ENCODE peak calls at places on chromosomes 1 and 21, in four cellular contexts. One of them, this sample, is unnamed.

GRCh38 chr1:63773815-63774616 is at the start of gene ROR1:
- DNase-seq in keratinocyte: no peak
- DNase-seq in ovary: peak; percentile 83
- DNase-seq in adrenal gland: peak; percentile 81
- DNase-seq in this sample: peak; percentile 87

GRCh38 chr1:156486421-156487344 is 13.9 kb downstream of the MEF2D start:
- DNase-seq in ovary: no peak
- DNase-seq in adrenal gland: no peak
- DNase-seq in keratinocyte: no peak
- DNase-seq in this sample: no peak

GRCh38 chr21:30718239-30718909 is at the start of gene KRTAP21-3:
- DNase-seq in ovary: no peak
- DNase-seq in keratinocyte: peak; percentile 69
- DNase-seq in adrenal gland: no peak
- DNase-seq in this sample: no peak

GRCh38 chr1:109877320-109877771 is 33.3 kb upstream of the CSF1 start:
- DNase-seq in keratinocyte: no peak
- DNase-seq in ovary: peak; percentile 67
- DNase-seq in adrenal gland: peak; percentile 61
- DNase-seq in this sample: no peak

GRCh38 chr1:92709738-92710137 is 75.2 kb downstream of the EVI5 start:
- DNase-seq in keratinocyte: no peak
- DNase-seq in adrenal gland: peak; percentile 48
- DNase-seq in ovary: no peak
- DNase-seq in this sample: no peak

GRCh38 chr1:14954210-14954609 is 199.3 kb upstream of the TMEM51 start:
- DNase-seq in keratinocyte: no peak
- DNase-seq in ovary: no peak
- DNase-seq in adrenal gland: no peak
- DNase-seq in this sample: no peak

GRCh38 chr1:74629283-74629682 is 44.3 kb downstream of the ERICH3 start:
- DNase-seq in adrenal gland: no peak
- DNase-seq in keratinocyte: no peak
- DNase-seq in ovary: no peak
- DNase-seq in this sample: no peak

GRCh38 chr1:205812271-205812877 is 624 bp downstream of the SLC41A1 start:
- DNase-seq in keratinocyte: no peak
- DNase-seq in ovary: peak; percentile 60
- DNase-seq in adrenal gland: no peak
- DNase-seq in this sample: no peak

GRCh38 chr1:215143497-215143896 is 61.0 kb downstream of the KCNK2 start:
- DNase-seq in adrenal gland: no peak
- DNase-seq in keratinocyte: no peak
- DNase-seq in ovary: no peak
- DNase-seq in this sample: no peak

GRCh38 chr1:216325946-216326345 is 97.3 kb downstream of the USH2A start:
- DNase-seq in ovary: no peak
- DNase-seq in keratinocyte: peak; percentile 23
- DNase-seq in adrenal gland: peak; percentile 36
- DNase-seq in this sample: no peak

GRCh38 chr1:229229721-229230135 is 41.2 kb upstream of the RAB4A start:
- DNase-seq in keratinocyte: no peak
- DNase-seq in ovary: peak; percentile 56
- DNase-seq in adrenal gland: peak; percentile 87
- DNase-seq in this sample: peak; percentile 45

GRCh38 chr1:227416156-227416865 is 98.0 kb upstream of the CDC42BPA start:
- DNase-seq in ovary: no peak
- DNase-seq in adrenal gland: no peak
- DNase-seq in keratinocyte: no peak
- DNase-seq in this sample: no peak

GRCh38 chr1:173527151-173527826 is 50.2 kb downstream of the PRDX6 start:
- DNase-seq in adrenal gland: peak; percentile 61
- DNase-seq in ovary: no peak
- DNase-seq in keratinocyte: no peak
- DNase-seq in this sample: no peak

DNA sequence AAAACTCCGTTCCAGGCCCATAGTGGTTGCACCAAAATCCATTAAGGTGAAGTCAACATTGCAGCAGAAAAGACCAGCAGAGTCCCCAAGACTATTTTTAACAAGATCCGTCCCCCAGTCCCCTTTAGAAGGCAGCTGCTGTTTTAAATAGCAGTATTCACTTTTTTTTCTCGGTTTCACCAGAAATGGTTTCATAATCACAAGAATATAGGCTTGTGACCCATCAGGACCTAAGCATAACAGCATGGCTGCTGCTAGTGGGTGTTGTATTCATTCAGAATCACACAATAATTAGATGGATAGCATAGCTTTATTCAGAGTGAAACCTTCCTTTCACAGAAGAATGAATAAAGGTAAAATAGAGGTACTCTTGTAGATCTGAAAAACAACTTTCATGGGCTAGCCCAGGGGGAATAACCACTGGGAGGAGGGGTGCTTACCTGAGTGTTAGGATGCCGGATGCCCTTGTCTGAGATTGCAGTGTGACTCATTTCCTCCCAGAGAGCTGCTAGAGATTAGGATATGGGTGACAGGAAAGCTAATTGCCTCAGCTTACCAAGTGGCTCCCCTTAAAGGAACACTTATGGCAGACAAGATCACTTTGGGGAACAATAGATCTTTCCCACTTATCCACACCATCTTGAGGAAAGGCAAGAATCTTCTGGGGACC is 35.0 kb downstream of the ACKR1 start:
- DNase-seq in keratinocyte: no peak
- DNase-seq in ovary: no peak
- DNase-seq in adrenal gland: no peak
- DNase-seq in this sample: no peak
- H3K4me3 ChIP-seq in keratinocyte: no peak overlapping the region
- H3K4me3 ChIP-seq in ovary: no peak overlapping the region
- H3K4me3 ChIP-seq in adrenal gland: no peak overlapping the region
- H3K4me3 ChIP-seq in this sample: no peak overlapping the region

GRCh38 chr1:33256335-33256700 is at the start of gene ZNF362:
- DNase-seq in ovary: peak; percentile 68
- DNase-seq in adrenal gland: peak; percentile 55
- DNase-seq in keratinocyte: no peak
- DNase-seq in this sample: peak; percentile 52
- H3K27ac ChIP-seq in ovary: peak within 1 kb of the TSS; percentile 77
- H3K27ac ChIP-seq in adrenal gland: peak within 1 kb of the TSS; percentile 95
- H3K27ac ChIP-seq in keratinocyte: peak within 1 kb of the TSS; percentile 74
- H3K27ac ChIP-seq in this sample: peak within 1 kb of the TSS; percentile 68

GRCh38 chr1:185520188-185520935 is 203.3 kb upstream of the IVNS1ABP start:
- DNase-seq in ovary: no peak
- DNase-seq in adrenal gland: no peak
- DNase-seq in keratinocyte: peak; percentile 83
- DNase-seq in this sample: no peak
- H3K9me3 ChIP-seq in ovary: no peaks in the 10 kb centered on the region
- H3K9me3 ChIP-seq in adrenal gland: no peaks in the 10 kb centered on the region
- H3K9me3 ChIP-seq in keratinocyte: peaks cover 2% of the 10 kb centered on the region
- H3K9me3 ChIP-seq in this sample: no peaks in the 10 kb centered on the region

DNA sequence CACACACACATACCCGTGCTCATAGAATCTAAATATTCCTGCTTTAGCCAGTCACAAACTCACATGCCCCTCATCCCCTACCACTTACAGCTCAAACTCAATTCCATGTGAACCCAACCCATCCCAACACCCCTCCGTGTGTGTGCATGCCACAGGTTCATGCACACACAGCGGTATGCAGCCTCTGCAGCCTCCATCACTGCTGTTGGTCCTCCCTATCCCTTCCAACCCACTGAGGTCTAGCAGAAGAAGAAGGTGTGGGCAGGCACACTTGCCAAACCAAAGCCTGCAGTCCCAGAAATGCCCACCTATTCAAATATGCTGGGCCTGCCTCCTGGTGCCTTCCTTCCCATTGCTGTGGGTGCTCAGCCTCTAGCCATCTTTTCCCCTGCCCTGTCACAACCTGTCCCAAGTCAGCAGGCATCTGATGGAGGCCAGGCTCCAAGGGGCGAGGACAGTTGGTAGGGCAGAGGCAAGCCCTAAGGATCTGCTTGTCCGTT is 26.2 kb downstream of the SLC2A1 start:
- DNase-seq in keratinocyte: no peak
- DNase-seq in ovary: no peak
- DNase-seq in adrenal gland: no peak
- DNase-seq in this sample: no peak
- H3K4me3 ChIP-seq in keratinocyte: no peak overlapping the region
- H3K4me3 ChIP-seq in ovary: no peak overlapping the region
- H3K4me3 ChIP-seq in adrenal gland: no peak overlapping the region
- H3K4me3 ChIP-seq in this sample: no peak overlapping the region

GRCh38 chr21:33658919-33659318 is 16.6 kb downstream of the ITSN1 start:
- DNase-seq in keratinocyte: no peak
- DNase-seq in ovary: no peak
- DNase-seq in adrenal gland: no peak
- DNase-seq in this sample: no peak

GRCh38 chr21:33654412-33654811 is 12.1 kb downstream of the ITSN1 start:
- DNase-seq in adrenal gland: no peak
- DNase-seq in ovary: no peak
- DNase-seq in keratinocyte: no peak
- DNase-seq in this sample: peak; percentile 42

GRCh38 chr21:33659550-33659949 is 17.2 kb downstream of the ITSN1 start:
- DNase-seq in ovary: no peak
- DNase-seq in adrenal gland: no peak
- DNase-seq in keratinocyte: no peak
- DNase-seq in this sample: peak; percentile 50

GRCh38 chr21:33655591-33656221 is 13.4 kb downstream of the ITSN1 start:
- DNase-seq in ovary: no peak
- DNase-seq in keratinocyte: peak; percentile 95
- DNase-seq in adrenal gland: peak; percentile 76
- DNase-seq in this sample: peak; percentile 93

GRCh38 chr21:33657124-33657842 is 15.0 kb downstream of the ITSN1 start:
- DNase-seq in adrenal gland: no peak
- DNase-seq in ovary: no peak
- DNase-seq in keratinocyte: no peak
- DNase-seq in this sample: peak; percentile 78
- H3K27ac ChIP-seq in adrenal gland: peak overlapping the region; percentile 56
- H3K27ac ChIP-seq in ovary: no peak overlapping the region
- H3K27ac ChIP-seq in keratinocyte: no peak overlapping the region
- H3K27ac ChIP-seq in this sample: peak overlapping the region; percentile 14

DNA sequence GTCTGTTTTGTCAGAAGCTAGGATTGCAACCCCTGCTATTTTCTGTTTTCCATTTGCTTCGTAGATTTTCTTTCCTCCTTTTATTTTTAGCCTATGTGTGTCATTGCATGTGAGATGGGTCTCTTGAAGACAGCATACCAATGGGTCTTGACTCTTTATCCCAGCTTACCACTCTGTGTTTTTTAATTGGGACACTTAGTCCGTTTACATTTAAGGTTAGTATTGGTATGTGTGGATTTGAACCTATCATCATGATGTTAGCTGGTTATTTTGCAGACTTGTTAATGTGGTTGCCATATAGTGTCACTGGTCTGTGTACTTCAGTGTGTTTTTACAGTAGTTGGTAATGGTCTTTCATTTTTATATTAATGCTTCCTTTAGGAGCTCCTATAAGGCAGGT is 141.5 kb downstream of the DNAH14 start:
- DNase-seq in ovary: no peak
- DNase-seq in keratinocyte: no peak
- DNase-seq in adrenal gland: no peak
- DNase-seq in this sample: no peak
- H3K9me3 ChIP-seq in ovary: no peaks in the 10 kb centered on the region
- H3K9me3 ChIP-seq in keratinocyte: no peaks in the 10 kb centered on the region
- H3K9me3 ChIP-seq in adrenal gland: peaks cover 3% of the 10 kb centered on the region
- H3K9me3 ChIP-seq in this sample: no peaks in the 10 kb centered on the region

GRCh38 chr1:226123591-226124471 is 61.3 kb downstream of the H3-3A start:
- DNase-seq in keratinocyte: no peak
- DNase-seq in adrenal gland: peak; percentile 24
- DNase-seq in ovary: no peak
- DNase-seq in this sample: peak; percentile 81
- H3K4me3 ChIP-seq in keratinocyte: no peak overlapping the region
- H3K4me3 ChIP-seq in adrenal gland: no peak overlapping the region
- H3K4me3 ChIP-seq in ovary: no peak overlapping the region
- H3K4me3 ChIP-seq in this sample: no peak overlapping the region

GRCh38 chr1:153573351-153573750 is 7.7 kb upstream of the S100A2 start:
- DNase-seq in adrenal gland: no peak
- DNase-seq in keratinocyte: no peak
- DNase-seq in ovary: no peak
- DNase-seq in this sample: no peak
- H3K27ac ChIP-seq in adrenal gland: peak overlapping the region; percentile 48
- H3K27ac ChIP-seq in keratinocyte: peak overlapping the region; percentile 81
- H3K27ac ChIP-seq in ovary: no peak overlapping the region
- H3K27ac ChIP-seq in this sample: peak overlapping the region; percentile 29

GRCh38 chr1:247043406-247043805 is 35.2 kb downstream of the ZNF670 start:
- DNase-seq in adrenal gland: no peak
- DNase-seq in keratinocyte: no peak
- DNase-seq in ovary: no peak
- DNase-seq in this sample: no peak
- H3K9me3 ChIP-seq in adrenal gland: peaks cover 36% of the 10 kb centered on the region
- H3K9me3 ChIP-seq in keratinocyte: peaks cover 13% of the 10 kb centered on the region
- H3K9me3 ChIP-seq in ovary: peaks cover 3% of the 10 kb centered on the region
- H3K9me3 ChIP-seq in this sample: peaks cover 6% of the 10 kb centered on the region